ENCODE peak calls at places on chromosomes 11 and 22, in five cellular contexts. One of them, this sample, is unnamed.

GRCh38 chr22:39232806-39233735 is 11.7 kb downstream of the PDGFB start:
- DNase-seq in endothelial cell: no peak
- DNase-seq in pancreas: no peak
- DNase-seq in stimulated activated CD4-positive, alpha-beta T cell treated with anti-CD3 and anti-CD28 coated beads, Interleukin-12 subunit alpha, Interleukin-12 subunit beta, amount 100 ng/mL, for 48 hours: no peak
- DNase-seq in T-helper 1 cell: no peak
- DNase-seq in this sample: no peak

GRCh38 chr11:66970808-66971442 is 4.2 kb upstream of the C11orf86 start:
- DNase-seq in endothelial cell: no peak
- DNase-seq in pancreas: no peak
- DNase-seq in stimulated activated CD4-positive, alpha-beta T cell treated with anti-CD3 and anti-CD28 coated beads, Interleukin-12 subunit alpha, Interleukin-12 subunit beta, amount 100 ng/mL, for 48 hours: peak
- DNase-seq in T-helper 1 cell: no peak
- DNase-seq in this sample: no peak

GRCh38 chr11:133386262-133386661 is 146.0 kb downstream of the OPCML start:
- DNase-seq in endothelial cell: no peak
- DNase-seq in pancreas: no peak
- DNase-seq in stimulated activated CD4-positive, alpha-beta T cell treated with anti-CD3 and anti-CD28 coated beads, Interleukin-12 subunit alpha, Interleukin-12 subunit beta, amount 100 ng/mL, for 48 hours: no peak
- DNase-seq in T-helper 1 cell: no peak
- DNase-seq in this sample: peak

GRCh38 chr11:95318459-95318858 is 87.5 kb upstream of the SESN3 start:
- DNase-seq in endothelial cell: no peak
- DNase-seq in pancreas: no peak
- DNase-seq in stimulated activated CD4-positive, alpha-beta T cell treated with anti-CD3 and anti-CD28 coated beads, Interleukin-12 subunit alpha, Interleukin-12 subunit beta, amount 100 ng/mL, for 48 hours: no peak
- DNase-seq in T-helper 1 cell: no peak
- DNase-seq in this sample: no peak

GRCh38 chr22:35957589-35957988 is 71.0 kb downstream of the RBFOX2 start:
- DNase-seq in endothelial cell: no peak
- DNase-seq in pancreas: no peak
- DNase-seq in stimulated activated CD4-positive, alpha-beta T cell treated with anti-CD3 and anti-CD28 coated beads, Interleukin-12 subunit alpha, Interleukin-12 subunit beta, amount 100 ng/mL, for 48 hours: no peak
- DNase-seq in T-helper 1 cell: no peak
- DNase-seq in this sample: no peak

GRCh38 chr11:68436985-68437926 is 23.3 kb upstream of the PPP6R3 start:
- DNase-seq in endothelial cell: peak
- DNase-seq in pancreas: no peak
- DNase-seq in stimulated activated CD4-positive, alpha-beta T cell treated with anti-CD3 and anti-CD28 coated beads, Interleukin-12 subunit alpha, Interleukin-12 subunit beta, amount 100 ng/mL, for 48 hours: no peak
- DNase-seq in T-helper 1 cell: no peak
- DNase-seq in this sample: no peak

GRCh38 chr22:20054034-20054427 is 26.0 kb upstream of the DGCR8 start:
- DNase-seq in endothelial cell: no peak
- DNase-seq in pancreas: no peak
- DNase-seq in stimulated activated CD4-positive, alpha-beta T cell treated with anti-CD3 and anti-CD28 coated beads, Interleukin-12 subunit alpha, Interleukin-12 subunit beta, amount 100 ng/mL, for 48 hours: no peak
- DNase-seq in T-helper 1 cell: no peak
- DNase-seq in this sample: no peak

GRCh38 chr22:36471341-36471821 is 10.1 kb downstream of the TXN2 start:
- DNase-seq in endothelial cell: no peak
- DNase-seq in pancreas: no peak
- DNase-seq in stimulated activated CD4-positive, alpha-beta T cell treated with anti-CD3 and anti-CD28 coated beads, Interleukin-12 subunit alpha, Interleukin-12 subunit beta, amount 100 ng/mL, for 48 hours: no peak
- DNase-seq in T-helper 1 cell: no peak
- DNase-seq in this sample: no peak

GRCh38 chr22:48477031-48477721 is 1350.5 kb downstream of the BRD1 start:
- DNase-seq in endothelial cell: no peak
- DNase-seq in pancreas: no peak
- DNase-seq in stimulated activated CD4-positive, alpha-beta T cell treated with anti-CD3 and anti-CD28 coated beads, Interleukin-12 subunit alpha, Interleukin-12 subunit beta, amount 100 ng/mL, for 48 hours: no peak
- DNase-seq in T-helper 1 cell: no peak
- DNase-seq in this sample: no peak

GRCh38 chr11:76624515-76625379 is 45.8 kb downstream of the LRRC32 start:
- DNase-seq in endothelial cell: no peak
- DNase-seq in pancreas: no peak
- DNase-seq in stimulated activated CD4-positive, alpha-beta T cell treated with anti-CD3 and anti-CD28 coated beads, Interleukin-12 subunit alpha, Interleukin-12 subunit beta, amount 100 ng/mL, for 48 hours: no peak
- DNase-seq in T-helper 1 cell: no peak
- DNase-seq in this sample: no peak

GRCh38 chr11:15967966-15968365 is 388.4 kb downstream of the SOX6 start:
- DNase-seq in endothelial cell: no peak
- DNase-seq in pancreas: no peak
- DNase-seq in stimulated activated CD4-positive, alpha-beta T cell treated with anti-CD3 and anti-CD28 coated beads, Interleukin-12 subunit alpha, Interleukin-12 subunit beta, amount 100 ng/mL, for 48 hours: no peak
- DNase-seq in T-helper 1 cell: no peak
- DNase-seq in this sample: no peak

GRCh38 chr11:71997594-71997993 is 1.1 kb upstream of the IL18BP start:
- DNase-seq in endothelial cell: no peak
- DNase-seq in pancreas: no peak
- DNase-seq in stimulated activated CD4-positive, alpha-beta T cell treated with anti-CD3 and anti-CD28 coated beads, Interleukin-12 subunit alpha, Interleukin-12 subunit beta, amount 100 ng/mL, for 48 hours: no peak
- DNase-seq in T-helper 1 cell: no peak
- DNase-seq in this sample: no peak

GRCh38 chr11:46330887-46331652 is 16.2 kb upstream of the DGKZ start:
- DNase-seq in endothelial cell: no peak
- DNase-seq in pancreas: no peak
- DNase-seq in stimulated activated CD4-positive, alpha-beta T cell treated with anti-CD3 and anti-CD28 coated beads, Interleukin-12 subunit alpha, Interleukin-12 subunit beta, amount 100 ng/mL, for 48 hours: no peak
- DNase-seq in T-helper 1 cell: peak
- DNase-seq in this sample: peak

GRCh38 chr11:78525720-78526119 is 48.9 kb downstream of the NARS2 start:
- DNase-seq in endothelial cell: no peak
- DNase-seq in pancreas: no peak
- DNase-seq in stimulated activated CD4-positive, alpha-beta T cell treated with anti-CD3 and anti-CD28 coated beads, Interleukin-12 subunit alpha, Interleukin-12 subunit beta, amount 100 ng/mL, for 48 hours: no peak
- DNase-seq in T-helper 1 cell: no peak
- DNase-seq in this sample: no peak

GRCh38 chr11:1970956-1971355 is 23.8 kb downstream of the MRPL23 start:
- DNase-seq in endothelial cell: no peak
- DNase-seq in pancreas: no peak
- DNase-seq in stimulated activated CD4-positive, alpha-beta T cell treated with anti-CD3 and anti-CD28 coated beads, Interleukin-12 subunit alpha, Interleukin-12 subunit beta, amount 100 ng/mL, for 48 hours: no peak
- DNase-seq in T-helper 1 cell: no peak
- DNase-seq in this sample: no peak

GRCh38 chr11:83612891-83613766 is 327.0 kb upstream of the CCDC90B start:
- DNase-seq in endothelial cell: no peak
- DNase-seq in pancreas: no peak
- DNase-seq in stimulated activated CD4-positive, alpha-beta T cell treated with anti-CD3 and anti-CD28 coated beads, Interleukin-12 subunit alpha, Interleukin-12 subunit beta, amount 100 ng/mL, for 48 hours: no peak
- DNase-seq in T-helper 1 cell: no peak
- DNase-seq in this sample: peak

GRCh38 chr22:30328466-30329049 is 1.8 kb upstream of the TBC1D10A start:
- DNase-seq in endothelial cell: no peak
- DNase-seq in pancreas: no peak
- DNase-seq in stimulated activated CD4-positive, alpha-beta T cell treated with anti-CD3 and anti-CD28 coated beads, Interleukin-12 subunit alpha, Interleukin-12 subunit beta, amount 100 ng/mL, for 48 hours: no peak
- DNase-seq in T-helper 1 cell: no peak
- DNase-seq in this sample: no peak

GRCh38 chr11:81207421-81208054 is 1526.1 kb downstream of the FAM181B start:
- DNase-seq in endothelial cell: no peak
- DNase-seq in pancreas: no peak
- DNase-seq in stimulated activated CD4-positive, alpha-beta T cell treated with anti-CD3 and anti-CD28 coated beads, Interleukin-12 subunit alpha, Interleukin-12 subunit beta, amount 100 ng/mL, for 48 hours: no peak
- DNase-seq in T-helper 1 cell: no peak
- DNase-seq in this sample: no peak

GRCh38 chr11:46315783-46316563 is 31.3 kb upstream of the DGKZ start:
- DNase-seq in endothelial cell: no peak
- DNase-seq in pancreas: peak
- DNase-seq in stimulated activated CD4-positive, alpha-beta T cell treated with anti-CD3 and anti-CD28 coated beads, Interleukin-12 subunit alpha, Interleukin-12 subunit beta, amount 100 ng/mL, for 48 hours: no peak
- DNase-seq in T-helper 1 cell: no peak
- DNase-seq in this sample: no peak

GRCh38 chr11:33942954-33943353 is 51.1 kb upstream of the LMO2 start:
- DNase-seq in endothelial cell: no peak
- DNase-seq in pancreas: no peak
- DNase-seq in stimulated activated CD4-positive, alpha-beta T cell treated with anti-CD3 and anti-CD28 coated beads, Interleukin-12 subunit alpha, Interleukin-12 subunit beta, amount 100 ng/mL, for 48 hours: no peak
- DNase-seq in T-helper 1 cell: no peak
- DNase-seq in this sample: no peak

GRCh38 chr11:35256296-35256695 is 117.3 kb downstream of the CD44 start:
- DNase-seq in endothelial cell: no peak
- DNase-seq in pancreas: no peak
- DNase-seq in stimulated activated CD4-positive, alpha-beta T cell treated with anti-CD3 and anti-CD28 coated beads, Interleukin-12 subunit alpha, Interleukin-12 subunit beta, amount 100 ng/mL, for 48 hours: no peak
- DNase-seq in T-helper 1 cell: no peak
- DNase-seq in this sample: no peak

GRCh38 chr11:104343578-104343977 is 179.6 kb upstream of the PDGFD start:
- DNase-seq in endothelial cell: no peak
- DNase-seq in pancreas: no peak
- DNase-seq in stimulated activated CD4-positive, alpha-beta T cell treated with anti-CD3 and anti-CD28 coated beads, Interleukin-12 subunit alpha, Interleukin-12 subunit beta, amount 100 ng/mL, for 48 hours: no peak
- DNase-seq in T-helper 1 cell: no peak
- DNase-seq in this sample: no peak

GRCh38 chr11:12411806-12412727 is 34.7 kb downstream of the PARVA start:
- DNase-seq in endothelial cell: peak
- DNase-seq in pancreas: peak
- DNase-seq in stimulated activated CD4-positive, alpha-beta T cell treated with anti-CD3 and anti-CD28 coated beads, Interleukin-12 subunit alpha, Interleukin-12 subunit beta, amount 100 ng/mL, for 48 hours: peak
- DNase-seq in T-helper 1 cell: no peak
- DNase-seq in this sample: peak

GRCh38 chr11:126919147-126919823 is 81.3 kb downstream of the KIRREL3 start:
- DNase-seq in endothelial cell: no peak
- DNase-seq in pancreas: no peak
- DNase-seq in stimulated activated CD4-positive, alpha-beta T cell treated with anti-CD3 and anti-CD28 coated beads, Interleukin-12 subunit alpha, Interleukin-12 subunit beta, amount 100 ng/mL, for 48 hours: no peak
- DNase-seq in T-helper 1 cell: no peak
- DNase-seq in this sample: no peak

GRCh38 chr11:78588517-78588916 is 13.9 kb upstream of the NARS2 start:
- DNase-seq in endothelial cell: no peak
- DNase-seq in pancreas: no peak
- DNase-seq in stimulated activated CD4-positive, alpha-beta T cell treated with anti-CD3 and anti-CD28 coated beads, Interleukin-12 subunit alpha, Interleukin-12 subunit beta, amount 100 ng/mL, for 48 hours: no peak
- DNase-seq in T-helper 1 cell: no peak
- DNase-seq in this sample: no peak

GRCh38 chr11:7677801-7678201 is 4.5 kb upstream of the CYB5R2 start:
- DNase-seq in endothelial cell: no peak
- DNase-seq in pancreas: no peak
- DNase-seq in stimulated activated CD4-positive, alpha-beta T cell treated with anti-CD3 and anti-CD28 coated beads, Interleukin-12 subunit alpha, Interleukin-12 subunit beta, amount 100 ng/mL, for 48 hours: no peak
- DNase-seq in T-helper 1 cell: no peak
- DNase-seq in this sample: no peak

GRCh38 chr22:42920101-42920820 is 63.2 kb upstream of the ARFGAP3 start:
- DNase-seq in endothelial cell: no peak
- DNase-seq in pancreas: no peak
- DNase-seq in stimulated activated CD4-positive, alpha-beta T cell treated with anti-CD3 and anti-CD28 coated beads, Interleukin-12 subunit alpha, Interleukin-12 subunit beta, amount 100 ng/mL, for 48 hours: no peak
- DNase-seq in T-helper 1 cell: no peak
- DNase-seq in this sample: no peak

GRCh38 chr11:97487387-97487786 is 1097.6 kb downstream of the JRKL start:
- DNase-seq in endothelial cell: no peak
- DNase-seq in pancreas: no peak
- DNase-seq in stimulated activated CD4-positive, alpha-beta T cell treated with anti-CD3 and anti-CD28 coated beads, Interleukin-12 subunit alpha, Interleukin-12 subunit beta, amount 100 ng/mL, for 48 hours: no peak
- DNase-seq in T-helper 1 cell: no peak
- DNase-seq in this sample: no peak

GRCh38 chr22:30234786-30235470 is 11.6 kb downstream of the LIF start:
- DNase-seq in endothelial cell: no peak
- DNase-seq in pancreas: peak
- DNase-seq in stimulated activated CD4-positive, alpha-beta T cell treated with anti-CD3 and anti-CD28 coated beads, Interleukin-12 subunit alpha, Interleukin-12 subunit beta, amount 100 ng/mL, for 48 hours: no peak
- DNase-seq in T-helper 1 cell: no peak
- DNase-seq in this sample: no peak

GRCh38 chr11:86275493-86276370 is 26.3 kb upstream of the HIKESHI start:
- DNase-seq in endothelial cell: no peak
- DNase-seq in pancreas: no peak
- DNase-seq in stimulated activated CD4-positive, alpha-beta T cell treated with anti-CD3 and anti-CD28 coated beads, Interleukin-12 subunit alpha, Interleukin-12 subunit beta, amount 100 ng/mL, for 48 hours: no peak
- DNase-seq in T-helper 1 cell: no peak
- DNase-seq in this sample: no peak

GRCh38 chr11:1853376-1854131 is 670 bp downstream of the LSP1 start:
- DNase-seq in endothelial cell: no peak
- DNase-seq in pancreas: no peak
- DNase-seq in stimulated activated CD4-positive, alpha-beta T cell treated with anti-CD3 and anti-CD28 coated beads, Interleukin-12 subunit alpha, Interleukin-12 subunit beta, amount 100 ng/mL, for 48 hours: no peak
- DNase-seq in T-helper 1 cell: no peak
- DNase-seq in this sample: no peak

GRCh38 chr22:41910599-41911291 is 4.1 kb downstream of the SHISA8 start:
- DNase-seq in endothelial cell: peak
- DNase-seq in pancreas: no peak
- DNase-seq in stimulated activated CD4-positive, alpha-beta T cell treated with anti-CD3 and anti-CD28 coated beads, Interleukin-12 subunit alpha, Interleukin-12 subunit beta, amount 100 ng/mL, for 48 hours: no peak
- DNase-seq in T-helper 1 cell: peak
- DNase-seq in this sample: no peak

GRCh38 chr11:10996678-10997077 is 138.8 kb upstream of the ZBED5 start:
- DNase-seq in endothelial cell: no peak
- DNase-seq in pancreas: no peak
- DNase-seq in stimulated activated CD4-positive, alpha-beta T cell treated with anti-CD3 and anti-CD28 coated beads, Interleukin-12 subunit alpha, Interleukin-12 subunit beta, amount 100 ng/mL, for 48 hours: no peak
- DNase-seq in T-helper 1 cell: no peak
- DNase-seq in this sample: no peak

GRCh38 chr11:1227551-1228182 is 4.8 kb downstream of the MUC5B start:
- DNase-seq in endothelial cell: no peak
- DNase-seq in pancreas: no peak
- DNase-seq in stimulated activated CD4-positive, alpha-beta T cell treated with anti-CD3 and anti-CD28 coated beads, Interleukin-12 subunit alpha, Interleukin-12 subunit beta, amount 100 ng/mL, for 48 hours: no peak
- DNase-seq in T-helper 1 cell: peak
- DNase-seq in this sample: no peak

GRCh38 chr22:39658367-39658766 is 87.8 kb downstream of the CACNA1I start:
- DNase-seq in endothelial cell: no peak
- DNase-seq in pancreas: no peak
- DNase-seq in stimulated activated CD4-positive, alpha-beta T cell treated with anti-CD3 and anti-CD28 coated beads, Interleukin-12 subunit alpha, Interleukin-12 subunit beta, amount 100 ng/mL, for 48 hours: no peak
- DNase-seq in T-helper 1 cell: peak
- DNase-seq in this sample: no peak

GRCh38 chr11:44496391-44496790 is 69.1 kb upstream of the CD82 start:
- DNase-seq in endothelial cell: no peak
- DNase-seq in pancreas: no peak
- DNase-seq in stimulated activated CD4-positive, alpha-beta T cell treated with anti-CD3 and anti-CD28 coated beads, Interleukin-12 subunit alpha, Interleukin-12 subunit beta, amount 100 ng/mL, for 48 hours: no peak
- DNase-seq in T-helper 1 cell: no peak
- DNase-seq in this sample: no peak

This sample was measured in NCI-H2227 treated with DMSO at 0.1 percent for 48 hours.